ENCODE peak calls at places on chromosome 13, in eight cellular contexts. One of them, this sample, is unnamed.

GRCh38 chr13:41458187-41458938 is 1.0 kb downstream of the RGCC start:
- DNase-seq in thoracic aorta: no peak
- DNase-seq in neuronal stem cell: no peak
- DNase-seq in mammary epithelial cell: peak; percentile 42
- DNase-seq in Kasumi-1: peak; percentile 24
- DNase-seq in ovary: no peak
- DNase-seq in memory B cell: peak; percentile 29
- DNase-seq in SW 1271: no peak
- DNase-seq in this sample: no peak

GRCh38 chr13:110625771-110626321 is 10.5 kb downstream of the NAXD start:
- DNase-seq in SW 1271: no peak
- DNase-seq in mammary epithelial cell: no peak
- DNase-seq in neuronal stem cell: no peak
- DNase-seq in Kasumi-1: no peak
- DNase-seq in memory B cell: no peak
- DNase-seq in ovary: no peak
- DNase-seq in thoracic aorta: no peak
- DNase-seq in this sample: no peak

GRCh38 chr13:49927755-49928154 is 8.4 kb downstream of the SPRYD7 start:
- DNase-seq in memory B cell: no peak
- DNase-seq in ovary: no peak
- DNase-seq in neuronal stem cell: no peak
- DNase-seq in SW 1271: no peak
- DNase-seq in thoracic aorta: no peak
- DNase-seq in Kasumi-1: peak; percentile 56
- DNase-seq in mammary epithelial cell: no peak
- DNase-seq in this sample: no peak

GRCh38 chr13:58852076-58852475 is 1220.5 kb downstream of the PCDH17 start:
- DNase-seq in SW 1271: no peak
- DNase-seq in mammary epithelial cell: peak; percentile 0
- DNase-seq in neuronal stem cell: no peak
- DNase-seq in thoracic aorta: no peak
- DNase-seq in ovary: no peak
- DNase-seq in memory B cell: no peak
- DNase-seq in Kasumi-1: no peak
- DNase-seq in this sample: no peak

GRCh38 chr13:59700281-59700680 is 463.4 kb downstream of the DIAPH3 start:
- DNase-seq in ovary: no peak
- DNase-seq in Kasumi-1: no peak
- DNase-seq in neuronal stem cell: no peak
- DNase-seq in memory B cell: no peak
- DNase-seq in SW 1271: no peak
- DNase-seq in mammary epithelial cell: no peak
- DNase-seq in thoracic aorta: no peak
- DNase-seq in this sample: no peak

GRCh38 chr13:80141114-80141849 is 199.6 kb downstream of the SPRY2 start:
- DNase-seq in Kasumi-1: peak; percentile 56
- DNase-seq in memory B cell: no peak
- DNase-seq in SW 1271: no peak
- DNase-seq in neuronal stem cell: no peak
- DNase-seq in ovary: peak; percentile 36
- DNase-seq in thoracic aorta: peak; percentile 13
- DNase-seq in mammary epithelial cell: no peak
- DNase-seq in this sample: peak; percentile 56

GRCh38 chr13:98143601-98144500 is 957 bp downstream of the FARP1 start:
- DNase-seq in ovary: peak; percentile 23
- DNase-seq in mammary epithelial cell: peak; percentile 44
- DNase-seq in thoracic aorta: no peak
- DNase-seq in Kasumi-1: peak; percentile 34
- DNase-seq in memory B cell: no peak
- DNase-seq in neuronal stem cell: no peak
- DNase-seq in SW 1271: no peak
- DNase-seq in this sample: peak; percentile 40

GRCh38 chr13:49760555-49760954 is 31.9 kb downstream of the KPNA3 start:
- DNase-seq in neuronal stem cell: no peak
- DNase-seq in memory B cell: no peak
- DNase-seq in ovary: no peak
- DNase-seq in mammary epithelial cell: no peak
- DNase-seq in Kasumi-1: no peak
- DNase-seq in thoracic aorta: no peak
- DNase-seq in SW 1271: no peak
- DNase-seq in this sample: no peak

GRCh38 chr13:28204690-28205443 is 66.5 kb downstream of the PAN3 start:
- DNase-seq in ovary: no peak
- DNase-seq in thoracic aorta: no peak
- DNase-seq in neuronal stem cell: no peak
- DNase-seq in memory B cell: no peak
- DNase-seq in Kasumi-1: no peak
- DNase-seq in SW 1271: no peak
- DNase-seq in mammary epithelial cell: no peak
- DNase-seq in this sample: no peak

GRCh38 chr13:35850569-35850968 is 280.6 kb downstream of the DCLK1 start:
- DNase-seq in neuronal stem cell: no peak
- DNase-seq in ovary: no peak
- DNase-seq in Kasumi-1: no peak
- DNase-seq in memory B cell: no peak
- DNase-seq in mammary epithelial cell: no peak
- DNase-seq in thoracic aorta: no peak
- DNase-seq in SW 1271: no peak
- DNase-seq in this sample: no peak

GRCh38 chr13:100130092-100130491 is 41.2 kb downstream of the PCCA start:
- DNase-seq in mammary epithelial cell: no peak
- DNase-seq in memory B cell: no peak
- DNase-seq in thoracic aorta: no peak
- DNase-seq in neuronal stem cell: no peak
- DNase-seq in Kasumi-1: no peak
- DNase-seq in SW 1271: no peak
- DNase-seq in ovary: no peak
- DNase-seq in this sample: no peak

GRCh38 chr13:47549219-47549752 is 451.8 kb downstream of the SUCLA2 start:
- DNase-seq in mammary epithelial cell: no peak
- DNase-seq in SW 1271: no peak
- DNase-seq in thoracic aorta: no peak
- DNase-seq in memory B cell: no peak
- DNase-seq in neuronal stem cell: no peak
- DNase-seq in ovary: no peak
- DNase-seq in Kasumi-1: no peak
- DNase-seq in this sample: no peak

GRCh38 chr13:47454986-47455385 is 546.1 kb downstream of the SUCLA2 start:
- DNase-seq in ovary: no peak
- DNase-seq in neuronal stem cell: no peak
- DNase-seq in memory B cell: no peak
- DNase-seq in thoracic aorta: no peak
- DNase-seq in SW 1271: no peak
- DNase-seq in mammary epithelial cell: no peak
- DNase-seq in Kasumi-1: no peak
- DNase-seq in this sample: no peak

GRCh38 chr13:74250738-74251190 is 116.6 kb upstream of the KLF12 start:
- DNase-seq in thoracic aorta: no peak
- DNase-seq in SW 1271: no peak
- DNase-seq in mammary epithelial cell: peak; percentile 88
- DNase-seq in ovary: no peak
- DNase-seq in neuronal stem cell: no peak
- DNase-seq in memory B cell: no peak
- DNase-seq in Kasumi-1: no peak
- DNase-seq in this sample: no peak

GRCh38 chr13:47545630-47546029 is 455.4 kb downstream of the SUCLA2 start:
- DNase-seq in Kasumi-1: no peak
- DNase-seq in SW 1271: no peak
- DNase-seq in memory B cell: no peak
- DNase-seq in thoracic aorta: no peak
- DNase-seq in mammary epithelial cell: no peak
- DNase-seq in ovary: no peak
- DNase-seq in neuronal stem cell: no peak
- DNase-seq in this sample: no peak

This sample was measured in uterus.